ENCODE peak calls at places on chromosomes 2 and 18, in four cellular contexts. H is suprapubic skin, Q is breast epithelium, D is SK-N-MC. I is an unnamed sample.

GRCh38 chr2:117933884-117934354 is 80.0 kb downstream of the CCDC93 start:
- DNase-seq in D (no peak), H (no peak), Q (no peak), I (no peak)

GRCh38 chr2:103161456-103162289 is 399.8 kb downstream of the TMEM182 start:
- DNase-seq in D (peak), Q (no peak), H (no peak), I (peak)

GRCh38 chr2:14907014-14907612 is 274.6 kb downstream of the LRATD1 start:
- DNase-seq in Q (no peak), D (no peak), H (no peak), I (no peak)

GRCh38 chr2:170076189-170076588 is 101.8 kb upstream of the MYO3B start:
- DNase-seq in D (no peak), H (no peak), Q (no peak), I (no peak)

GRCh38 chr18:50277935-50278334 is 3.4 kb downstream of the MBD1 start:
- DNase-seq in D (no peak), Q (no peak), H (no peak), I (no peak)

GRCh38 chr2:70344195-70344594 is 42.3 kb upstream of the FAM136A start:
- DNase-seq in D (no peak), Q (no peak), H (no peak), I (no peak)

GRCh38 chr2:149885468-149885867 is 297.9 kb upstream of the MMADHC start:
- DNase-seq in D (no peak), H (no peak), Q (no peak), I (no peak)

GRCh38 chr2:148992448-148992847 is 46.1 kb upstream of the LYPD6B start:
- DNase-seq in H (no peak), D (no peak), Q (no peak), I (no peak)

GRCh38 chr18:38575648-38576047 is 1010.0 kb upstream of the CELF4 start:
- DNase-seq in Q (no peak), H (no peak), D (no peak), I (no peak)

GRCh38 chr2:85242321-85242720 is 85.5 kb downstream of the TGOLN2 start:
- DNase-seq in Q (no peak), H (peak), D (no peak), I (no peak)

GRCh38 chr2:30679416-30680088 is 127.7 kb downstream of the CAPN13 start:
- DNase-seq in H (no peak), D (no peak), Q (no peak), I (peak)

GRCh38 chr2:224723606-224724217 is 7.5 kb upstream of the CCDC195 start:
- DNase-seq in H (no peak), Q (no peak), D (no peak), I (no peak)

GRCh38 chr18:31825772-31826171 is 65.1 kb upstream of the SLC25A52 start:
- DNase-seq in D (no peak), Q (no peak), H (no peak), I (no peak)

GRCh38 chr2:67871696-67872320 is 191.0 kb downstream of the C1D start:
- DNase-seq in H (no peak), D (no peak), Q (no peak), I (no peak)

GRCh38 chr2:37005118-37005868 is 39.0 kb upstream of the STRN start:
- DNase-seq in H (no peak), Q (no peak), D (no peak), I (no peak)

GRCh38 chr2:105634198-105634597 is 110.5 kb upstream of the NCK2 start:
- DNase-seq in D (no peak), Q (no peak), H (no peak), I (no peak)

GRCh38 chr2:55120634-55121359 is 70.5 kb upstream of the RTN4 start:
- DNase-seq in D (no peak), Q (no peak), H (no peak), I (no peak)

GRCh38 chr18:79545255-79545654 is 134.3 kb upstream of the CTDP1 start:
- DNase-seq in H (peak), Q (no peak), D (no peak), I (no peak)

GRCh38 chr2:23220687-23221086 is 164.3 kb upstream of the KLHL29 start:
- DNase-seq in D (no peak), Q (no peak), H (no peak), I (no peak)

GRCh38 chr18:67551146-67551545 is 34.6 kb upstream of the DSEL start:
- DNase-seq in H (no peak), Q (no peak), D (no peak), I (no peak)

GRCh38 chr2:118914721-118915453 is 27.1 kb upstream of the MARCO start:
- DNase-seq in H (no peak), Q (no peak), D (no peak), I (peak)

GRCh38 chr2:100880730-100881129 is 60.8 kb downstream of the NPAS2 start:
- DNase-seq in D (no peak), H (no peak), Q (no peak), I (no peak)

GRCh38 chr2:159982270-159982669 is 80.1 kb downstream of the PLA2R1 start:
- DNase-seq in D (no peak), Q (peak), H (no peak), I (no peak)

GRCh38 chr18:6719914-6720692 is 9.4 kb upstream of the ARHGAP28 start:
- DNase-seq in D (no peak), Q (no peak), H (no peak), I (no peak)

GRCh38 chr2:85823951-85824350 is 64.8 kb downstream of the ST3GAL5 start:
- DNase-seq in H (no peak), Q (no peak), D (no peak), I (peak)

GRCh38 chr2:178006710-178007109 is 65.9 kb downstream of the PDE11A start:
- DNase-seq in D (no peak), Q (no peak), H (no peak), I (no peak)

GRCh38 chr2:209614630-209615369 is 156.8 kb upstream of the UNC80 start:
- DNase-seq in H (no peak), Q (no peak), D (no peak), I (no peak)

GRCh38 chr2:16256601-16257000 is 316.3 kb downstream of the MYCN start:
- DNase-seq in H (no peak), D (no peak), Q (no peak), I (no peak)

GRCh38 chr2:12705230-12705629 is 11.5 kb upstream of the TRIB2 start:
- DNase-seq in Q (no peak), H (no peak), D (no peak), I (no peak)

GRCh38 chr2:12704378-12704777 is 12.4 kb upstream of the TRIB2 start:
- DNase-seq in Q (peak), H (no peak), D (no peak), I (no peak)

GRCh38 chr2:12702661-12703121 is 14.0 kb upstream of the TRIB2 start:
- DNase-seq in Q (peak), H (no peak), D (peak), I (peak)

GRCh38 chr2:12700989-12701388 is 15.7 kb upstream of the TRIB2 start:
- DNase-seq in Q (no peak), D (no peak), H (no peak), I (no peak)

GRCh38 chr2:12701786-12702660 is 14.7 kb upstream of the TRIB2 start:
- DNase-seq in H (no peak), D (no peak), Q (no peak), I (peak)
- H3K27ac ChIP-seq in H (no peak), D (peak), Q (peak), I (no peak)

GRCh38 chr2:240056678-240057077 is 3.4 kb upstream of the OR6B3 start:
- DNase-seq in H (no peak), D (no peak), Q (no peak), I (no peak)

GRCh38 chr2:240066489-240066888 is 13.2 kb upstream of the OR6B3 start:
- DNase-seq in D (no peak), Q (no peak), H (no peak), I (no peak)

GRCh38 chr2:240064898-240065297 is 11.6 kb upstream of the OR6B3 start:
- DNase-seq in H (no peak), D (no peak), Q (no peak), I (no peak)

GRCh38 chr2:240055177-240055917 is 2.0 kb upstream of the OR6B3 start:
- DNase-seq in Q (no peak), D (no peak), H (no peak), I (no peak)

GRCh38 chr2:240060977-240061591 is 7.8 kb upstream of the OR6B3 start:
- DNase-seq in Q (no peak), H (no peak), D (peak), I (no peak)
- TF ChIP-seq POLR2AphosphoS5 in Q (no peak), H (no peak), D (no peak), I (no peak)

DNA sequence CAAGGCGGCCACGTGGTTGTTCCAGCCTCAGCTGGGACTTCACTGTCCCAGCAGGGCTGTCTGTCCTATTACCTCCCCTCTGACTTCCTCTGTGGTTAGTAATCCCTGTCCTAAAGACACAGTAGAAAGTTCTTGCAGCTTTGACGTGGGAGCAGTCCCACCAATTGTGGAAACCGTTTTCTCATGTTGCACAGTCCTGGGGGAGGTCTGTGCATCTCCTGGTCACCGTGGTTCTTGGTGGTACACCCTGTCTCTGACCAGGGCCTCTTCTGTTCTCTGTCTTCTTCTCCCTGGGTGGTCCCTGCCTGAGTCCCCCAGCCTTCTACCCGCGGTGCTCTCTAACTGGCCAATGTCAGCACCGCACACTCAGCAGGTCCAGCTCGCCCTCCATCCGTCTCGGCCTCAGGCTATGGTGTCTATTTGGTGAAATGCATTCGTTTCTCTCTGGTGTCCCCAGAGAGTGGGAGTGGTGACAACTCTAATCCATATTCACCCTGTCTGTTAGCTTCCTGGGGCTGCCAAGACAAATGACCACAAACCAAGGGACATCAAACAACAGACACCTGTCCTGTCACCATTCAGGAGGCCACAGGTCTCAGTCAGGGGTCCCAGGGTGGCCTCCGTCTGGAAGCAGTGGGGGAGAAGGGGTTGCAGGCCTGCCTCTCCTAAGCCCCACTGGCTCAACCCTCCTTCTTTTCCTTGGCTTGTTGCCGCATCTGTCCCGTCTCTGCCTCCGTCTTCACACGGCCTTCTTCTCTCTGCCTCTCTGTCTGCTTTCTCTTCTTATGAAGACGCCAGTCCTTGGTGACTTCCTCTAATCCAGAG is 99.8 kb downstream of the SH3BP4 start:
- DNase-seq in H (no peak), D (no peak), Q (no peak), I (no peak)
- H3K27ac ChIP-seq in H (peak), D (peak), Q (peak), I (peak)

GRCh38 chr2:10655074-10655840 is 34.5 kb downstream of the NOL10 start:
- DNase-seq in Q (no peak), D (no peak), H (no peak), I (no peak)

GRCh38 chr2:10659898-10660568 is 29.7 kb downstream of the NOL10 start:
- DNase-seq in H (no peak), D (no peak), Q (no peak), I (no peak)

GRCh38 chr2:10658914-10659257 is 30.9 kb downstream of the NOL10 start:
- DNase-seq in Q (no peak), D (no peak), H (no peak), I (no peak)

GRCh38 chr2:10655841-10656225 is 33.9 kb downstream of the NOL10 start:
- DNase-seq in Q (no peak), D (no peak), H (no peak), I (no peak)

DNA sequence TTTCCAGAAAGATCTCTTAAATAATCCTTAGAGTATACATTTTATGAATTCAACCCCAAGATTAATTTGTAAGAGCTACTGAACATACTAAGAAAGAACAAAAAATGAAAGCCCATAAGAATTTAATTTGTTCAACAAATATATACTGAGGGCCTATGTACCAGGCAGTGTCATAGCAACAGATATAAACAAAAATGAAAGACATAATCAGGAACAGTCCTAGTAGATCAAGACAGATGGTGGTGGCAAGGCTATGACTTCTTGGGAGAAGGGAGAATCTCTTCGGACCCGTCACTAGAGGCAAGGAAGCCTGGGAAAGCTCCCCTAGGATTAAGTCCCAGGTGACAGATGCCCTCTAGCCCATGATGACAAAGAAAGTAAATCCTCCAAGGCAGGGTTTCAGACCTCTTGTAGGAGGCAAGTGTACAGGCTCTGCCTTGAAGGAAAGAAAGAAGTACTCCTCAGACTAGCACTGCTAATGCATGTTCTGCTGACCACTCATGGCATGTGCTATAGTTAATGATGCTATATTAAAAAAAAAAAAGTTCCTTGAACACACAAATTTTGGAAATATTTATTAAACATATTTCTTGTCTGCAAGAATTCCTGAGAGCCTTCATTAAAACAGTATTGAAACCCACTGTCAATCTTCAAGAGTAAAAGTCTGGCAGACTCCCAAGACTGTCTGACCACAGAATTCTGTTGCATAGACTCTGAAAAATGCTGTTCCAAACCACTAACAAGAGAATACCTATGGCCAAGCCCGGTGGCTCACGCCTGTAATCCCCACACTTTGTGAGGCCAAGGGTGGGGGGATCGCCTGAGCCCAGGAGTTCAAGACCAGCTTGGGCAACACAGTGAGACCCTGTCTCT is 31.5 kb downstream of the NOL10 start:
- DNase-seq in H (no peak), D (no peak), Q (no peak), I (no peak)
- TF ChIP-seq POLR2AphosphoS5 in H (no peak), D (no peak), Q (no peak), I (no peak)

GRCh38 chr2:230634146-230634545 is 78.5 kb upstream of the CAB39 start:
- DNase-seq in H (no peak), D (no peak), Q (no peak), I (no peak)
- H3K27ac ChIP-seq in H (no peak), D (peak), Q (no peak), I (no peak)

DNA sequence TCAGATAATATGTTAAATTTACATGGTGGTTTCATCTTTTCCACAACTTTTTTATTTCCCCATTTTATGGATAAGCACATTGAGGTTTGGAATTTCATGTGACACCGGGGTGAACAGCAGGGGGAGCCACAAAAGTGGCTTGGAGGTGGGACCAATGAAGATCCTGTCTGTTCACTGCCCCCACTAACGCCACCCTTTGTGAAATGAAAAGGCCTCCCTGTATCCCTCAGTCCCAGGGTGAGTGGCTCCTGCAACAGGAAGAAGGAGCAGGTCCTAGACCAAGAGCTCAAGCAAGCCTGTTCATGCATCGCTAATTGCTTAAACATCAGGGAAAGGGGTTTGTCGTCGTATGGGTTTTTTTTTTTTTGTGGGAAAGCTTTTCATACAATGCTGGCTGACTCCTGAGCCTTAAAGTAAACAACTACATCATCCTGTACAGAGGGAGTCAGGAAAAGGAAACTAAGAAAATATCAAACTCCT is 267.8 kb upstream of the EPAS1 start:
- DNase-seq in Q (no peak), H (no peak), D (no peak), I (no peak)
- TF ChIP-seq POLR2AphosphoS5 in Q (no peak), H (no peak), D (no peak), I (no peak)